ENCODE peak calls at places on chromosomes 4 and X, in six cellular contexts. One of them, this sample, is unnamed.

GRCh38 chr4:13865871-13866669 is 238.5 kb upstream of the BOD1L1 start:
- DNase-seq in NCI-H2081: no peak
- DNase-seq in EL: peak
- DNase-seq in GM19239: no peak
- DNase-seq in GM12864: no peak
- DNase-seq in OCI-LY7: no peak
- DNase-seq in this sample: no peak

GRCh38 chrX:15563056-15563455 is 37.7 kb downstream of the ACE2 start:
- DNase-seq in GM19239: no peak
- DNase-seq in GM12864: no peak
- DNase-seq in OCI-LY7: no peak
- DNase-seq in EL: no peak
- DNase-seq in NCI-H2081: no peak
- DNase-seq in this sample: no peak

GRCh38 chr4:128590773-128591172 is 218.7 kb upstream of the JADE1 start:
- DNase-seq in GM12864: no peak
- DNase-seq in OCI-LY7: no peak
- DNase-seq in NCI-H2081: no peak
- DNase-seq in EL: no peak
- DNase-seq in GM19239: no peak
- DNase-seq in this sample: no peak

GRCh38 chrX:64291106-64291505 is 60.7 kb upstream of the ASB12 start:
- DNase-seq in GM12864: no peak
- DNase-seq in GM19239: no peak
- DNase-seq in NCI-H2081: no peak
- DNase-seq in EL: no peak
- DNase-seq in OCI-LY7: no peak
- DNase-seq in this sample: no peak

GRCh38 chr4:7933631-7934510 is 5.8 kb downstream of the AFAP1 start:
- DNase-seq in OCI-LY7: no peak
- DNase-seq in NCI-H2081: no peak
- DNase-seq in GM19239: no peak
- DNase-seq in EL: peak
- DNase-seq in GM12864: no peak
- DNase-seq in this sample: no peak

GRCh38 chr4:130530505-130530904 is 1434.6 kb downstream of the C4orf33 start:
- DNase-seq in GM12864: no peak
- DNase-seq in NCI-H2081: no peak
- DNase-seq in EL: no peak
- DNase-seq in OCI-LY7: no peak
- DNase-seq in GM19239: no peak
- DNase-seq in this sample: no peak

GRCh38 chrX:53374222-53374820 is 48.1 kb downstream of the SMC1A start:
- DNase-seq in GM19239: no peak
- DNase-seq in EL: peak
- DNase-seq in NCI-H2081: no peak
- DNase-seq in GM12864: no peak
- DNase-seq in OCI-LY7: no peak
- DNase-seq in this sample: no peak

GRCh38 chr4:15149842-15150592 is 147.7 kb downstream of the CPEB2 start:
- DNase-seq in OCI-LY7: peak
- DNase-seq in EL: peak
- DNase-seq in NCI-H2081: peak
- DNase-seq in GM19239: peak
- DNase-seq in GM12864: peak
- DNase-seq in this sample: peak

GRCh38 chr4:47538516-47538915 is 53.4 kb downstream of the ATP10D start:
- DNase-seq in OCI-LY7: no peak
- DNase-seq in GM19239: no peak
- DNase-seq in EL: peak
- DNase-seq in NCI-H2081: no peak
- DNase-seq in GM12864: no peak
- DNase-seq in this sample: no peak

GRCh38 chrX:84216406-84216805 is 28.4 kb upstream of the RPS6KA6 start:
- DNase-seq in EL: no peak
- DNase-seq in OCI-LY7: no peak
- DNase-seq in NCI-H2081: peak
- DNase-seq in GM19239: no peak
- DNase-seq in GM12864: no peak
- DNase-seq in this sample: no peak

GRCh38 chr4:55396305-55397023 is 707 bp downstream of the TMEM165 start:
- DNase-seq in GM19239: no peak
- DNase-seq in EL: peak
- DNase-seq in NCI-H2081: peak
- DNase-seq in GM12864: no peak
- DNase-seq in OCI-LY7: peak
- DNase-seq in this sample: peak

GRCh38 chr4:18314731-18315130 is 293.2 kb upstream of the LCORL start:
- DNase-seq in NCI-H2081: no peak
- DNase-seq in OCI-LY7: no peak
- DNase-seq in EL: no peak
- DNase-seq in GM12864: no peak
- DNase-seq in GM19239: no peak
- DNase-seq in this sample: no peak

GRCh38 chr4:98673282-98673644 is 14.9 kb upstream of the TSPAN5 start:
- DNase-seq in EL: no peak
- DNase-seq in GM12864: no peak
- DNase-seq in GM19239: no peak
- DNase-seq in NCI-H2081: no peak
- DNase-seq in OCI-LY7: no peak
- DNase-seq in this sample: no peak

GRCh38 chr4:14308229-14308651 is 680.7 kb upstream of the BOD1L1 start:
- DNase-seq in OCI-LY7: no peak
- DNase-seq in EL: no peak
- DNase-seq in GM12864: no peak
- DNase-seq in GM19239: no peak
- DNase-seq in NCI-H2081: no peak
- DNase-seq in this sample: no peak

GRCh38 chrX:27583976-27584375 is 6.2 kb upstream of the DCAF8L2 start:
- DNase-seq in GM19239: no peak
- DNase-seq in GM12864: no peak
- DNase-seq in OCI-LY7: no peak
- DNase-seq in NCI-H2081: no peak
- DNase-seq in EL: no peak
- DNase-seq in this sample: peak

GRCh38 chr4:168039593-168039992 is 52.7 kb upstream of the ANXA10 start:
- DNase-seq in GM19239: no peak
- DNase-seq in EL: no peak
- DNase-seq in NCI-H2081: no peak
- DNase-seq in GM12864: no peak
- DNase-seq in OCI-LY7: no peak
- DNase-seq in this sample: no peak

GRCh38 chrX:153926863-153927685 is 1.0 kb upstream of the ARHGAP4 start:
- DNase-seq in OCI-LY7: peak
- DNase-seq in EL: peak
- DNase-seq in GM19239: peak
- DNase-seq in GM12864: peak
- DNase-seq in NCI-H2081: peak
- DNase-seq in this sample: peak

This sample was measured in A172.